ENCODE peak calls at places on chromosomes 3 and 15, in four cellular contexts. F is HCT116; H is naive thymus-derived CD8-positive, alpha-beta T cell; R is NCI-H1092 treated with DMSO at 0.1 percent for 48 hours. O is an unnamed sample.

GRCh38 chr3:35275768-35276167 is 363.6 kb upstream of the ARPP21 start:
- DNase-seq in F (no peak), H (no peak), R (no peak), O (no peak)

GRCh38 chr3:159872374-159873109 is 116.1 kb upstream of the IL12A start:
- DNase-seq in F (peak), H (no peak), R (no peak), O (peak)

GRCh38 chr3:45742432-45743089 is 53.4 kb downstream of the SACM1L start:
- DNase-seq in F (no peak), H (no peak), R (no peak), O (no peak)

GRCh38 chr15:68408971-68409370 is 23.0 kb downstream of the ITGA11 start:
- DNase-seq in F (no peak), H (no peak), R (no peak), O (no peak)

GRCh38 chr15:84755736-84756527 is 7.5 kb downstream of the ZNF592 start:
- DNase-seq in F (no peak), H (no peak), R (no peak), O (no peak)

GRCh38 chr3:136380530-136380929 is 130.4 kb downstream of the PCCB start:
- DNase-seq in F (no peak), H (no peak), R (no peak), O (no peak)

GRCh38 chr3:160540546-160540945 is 24.8 kb downstream of the KPNA4 start:
- DNase-seq in F (no peak), H (no peak), R (no peak), O (peak)

GRCh38 chr15:29885183-29885582 is 62.9 kb upstream of the TJP1 start:
- DNase-seq in F (no peak), H (no peak), R (no peak), O (no peak)

GRCh38 chr3:134677196-134677986 is 26.6 kb upstream of the KY start:
- DNase-seq in F (peak), H (no peak), R (no peak), O (no peak)

GRCh38 chr3:26259166-26259565 is 363.4 kb upstream of the LRRC3B start:
- DNase-seq in F (no peak), H (no peak), R (no peak), O (no peak)

O was measured in mesenchymal stem cell.